ENCODE peak calls at places on chromosome 6, in nine cellular contexts. One of them, this sample, is unnamed.

GRCh38 chr6:163414117-163414366 is 476 bp upstream of the QKI start:
- DNase-seq in RCC 7860: no peak
- DNase-seq in T-cell: no peak
- DNase-seq in astrocyte of the cerebellum: no peak
- DNase-seq in fibroblast of lung: no peak
- DNase-seq in pancreas: no peak
- DNase-seq in AG08396: no peak
- DNase-seq in activated gamma-delta T cell treated with Interleukin-2 at 50 U/mL for 16 hours: no peak
- DNase-seq in GM10248: no peak
- DNase-seq in this sample: no peak

GRCh38 chr6:52555531-52556228 is 21.2 kb downstream of the TRAM2 start:
- DNase-seq in fibroblast of lung: no peak
- DNase-seq in T-cell: no peak
- DNase-seq in GM10248: no peak
- DNase-seq in astrocyte of the cerebellum: no peak
- DNase-seq in activated gamma-delta T cell treated with Interleukin-2 at 50 U/mL for 16 hours: no peak
- DNase-seq in AG08396: no peak
- DNase-seq in RCC 7860: no peak
- DNase-seq in pancreas: no peak
- DNase-seq in this sample: no peak

GRCh38 chr6:112163295-112164257 is 76.2 kb downstream of the FAM229B start:
- DNase-seq in astrocyte of the cerebellum: no peak
- DNase-seq in GM10248: peak; percentile 78
- DNase-seq in T-cell: peak; percentile 49
- DNase-seq in activated gamma-delta T cell treated with Interleukin-2 at 50 U/mL for 16 hours: peak; percentile 75
- DNase-seq in fibroblast of lung: peak; percentile 26
- DNase-seq in AG08396: peak; percentile 51
- DNase-seq in RCC 7860: peak; percentile 31
- DNase-seq in pancreas: peak; percentile 86
- DNase-seq in this sample: no peak

GRCh38 chr6:24394777-24395437 is 7.8 kb upstream of the MRS2 start:
- DNase-seq in astrocyte of the cerebellum: no peak
- DNase-seq in RCC 7860: peak; percentile 80
- DNase-seq in T-cell: no peak
- DNase-seq in GM10248: no peak
- DNase-seq in pancreas: no peak
- DNase-seq in AG08396: peak; percentile 79
- DNase-seq in activated gamma-delta T cell treated with Interleukin-2 at 50 U/mL for 16 hours: no peak
- DNase-seq in fibroblast of lung: peak; percentile 78
- DNase-seq in this sample: no peak

GRCh38 chr6:145562771-145563615 is 172.3 kb downstream of the EPM2A start:
- DNase-seq in activated gamma-delta T cell treated with Interleukin-2 at 50 U/mL for 16 hours: no peak
- DNase-seq in astrocyte of the cerebellum: peak; percentile 16
- DNase-seq in RCC 7860: no peak
- DNase-seq in fibroblast of lung: no peak
- DNase-seq in pancreas: no peak
- DNase-seq in T-cell: no peak
- DNase-seq in GM10248: no peak
- DNase-seq in AG08396: no peak
- DNase-seq in this sample: no peak

GRCh38 chr6:11774392-11774791 is 4.2 kb downstream of the ADTRP start:
- DNase-seq in astrocyte of the cerebellum: no peak
- DNase-seq in fibroblast of lung: no peak
- DNase-seq in GM10248: no peak
- DNase-seq in AG08396: no peak
- DNase-seq in T-cell: no peak
- DNase-seq in RCC 7860: no peak
- DNase-seq in activated gamma-delta T cell treated with Interleukin-2 at 50 U/mL for 16 hours: no peak
- DNase-seq in pancreas: no peak
- DNase-seq in this sample: no peak

GRCh38 chr6:24330137-24330732 is 27.6 kb downstream of the DCDC2 start:
- DNase-seq in GM10248: no peak
- DNase-seq in RCC 7860: peak; percentile 19
- DNase-seq in activated gamma-delta T cell treated with Interleukin-2 at 50 U/mL for 16 hours: no peak
- DNase-seq in fibroblast of lung: no peak
- DNase-seq in T-cell: no peak
- DNase-seq in AG08396: no peak
- DNase-seq in astrocyte of the cerebellum: peak; percentile 40
- DNase-seq in pancreas: no peak
- DNase-seq in this sample: no peak

GRCh38 chr6:150987371-150987828 is 121.9 kb downstream of the MTHFD1L start:
- DNase-seq in pancreas: no peak
- DNase-seq in fibroblast of lung: no peak
- DNase-seq in RCC 7860: no peak
- DNase-seq in T-cell: no peak
- DNase-seq in activated gamma-delta T cell treated with Interleukin-2 at 50 U/mL for 16 hours: peak; percentile 7
- DNase-seq in astrocyte of the cerebellum: no peak
- DNase-seq in GM10248: peak; percentile 41
- DNase-seq in AG08396: no peak
- DNase-seq in this sample: no peak

GRCh38 chr6:117399924-117400323 is 25.8 kb downstream of the ROS1 start:
- DNase-seq in pancreas: no peak
- DNase-seq in activated gamma-delta T cell treated with Interleukin-2 at 50 U/mL for 16 hours: no peak
- DNase-seq in RCC 7860: no peak
- DNase-seq in fibroblast of lung: peak; percentile 7
- DNase-seq in T-cell: no peak
- DNase-seq in AG08396: peak; percentile 13
- DNase-seq in astrocyte of the cerebellum: no peak
- DNase-seq in GM10248: no peak
- DNase-seq in this sample: no peak

GRCh38 chr6:30763155-30763617 is 18.8 kb upstream of the IER3 start:
- DNase-seq in astrocyte of the cerebellum: no peak
- DNase-seq in pancreas: no peak
- DNase-seq in activated gamma-delta T cell treated with Interleukin-2 at 50 U/mL for 16 hours: no peak
- DNase-seq in fibroblast of lung: no peak
- DNase-seq in GM10248: no peak
- DNase-seq in AG08396: no peak
- DNase-seq in T-cell: no peak
- DNase-seq in RCC 7860: no peak
- DNase-seq in this sample: no peak

GRCh38 chr6:71602385-71602949 is 283.9 kb upstream of the RIMS1 start:
- DNase-seq in T-cell: no peak
- DNase-seq in GM10248: no peak
- DNase-seq in astrocyte of the cerebellum: peak; percentile 94
- DNase-seq in RCC 7860: peak; percentile 72
- DNase-seq in activated gamma-delta T cell treated with Interleukin-2 at 50 U/mL for 16 hours: no peak
- DNase-seq in AG08396: peak; percentile 31
- DNase-seq in pancreas: no peak
- DNase-seq in fibroblast of lung: no peak
- DNase-seq in this sample: no peak

GRCh38 chr6:93392797-93393196 is 26.6 kb downstream of the EPHA7 start:
- DNase-seq in GM10248: no peak
- DNase-seq in T-cell: no peak
- DNase-seq in astrocyte of the cerebellum: no peak
- DNase-seq in fibroblast of lung: no peak
- DNase-seq in pancreas: no peak
- DNase-seq in RCC 7860: no peak
- DNase-seq in AG08396: no peak
- DNase-seq in activated gamma-delta T cell treated with Interleukin-2 at 50 U/mL for 16 hours: no peak
- DNase-seq in this sample: no peak

GRCh38 chr6:163925839-163926238 is 511.3 kb downstream of the QKI start:
- DNase-seq in activated gamma-delta T cell treated with Interleukin-2 at 50 U/mL for 16 hours: no peak
- DNase-seq in astrocyte of the cerebellum: no peak
- DNase-seq in GM10248: no peak
- DNase-seq in pancreas: no peak
- DNase-seq in fibroblast of lung: no peak
- DNase-seq in T-cell: no peak
- DNase-seq in AG08396: no peak
- DNase-seq in RCC 7860: no peak
- DNase-seq in this sample: no peak

GRCh38 chr6:52598123-52598823 is 21.4 kb upstream of the TRAM2 start:
- DNase-seq in fibroblast of lung: peak; percentile 81
- DNase-seq in GM10248: no peak
- DNase-seq in astrocyte of the cerebellum: no peak
- DNase-seq in T-cell: no peak
- DNase-seq in pancreas: peak; percentile 59
- DNase-seq in activated gamma-delta T cell treated with Interleukin-2 at 50 U/mL for 16 hours: peak; percentile 36
- DNase-seq in RCC 7860: peak; percentile 61
- DNase-seq in AG08396: peak; percentile 83
- DNase-seq in this sample: no peak

GRCh38 chr6:55917756-55918415 is 42.5 kb upstream of the BMP5 start:
- DNase-seq in AG08396: no peak
- DNase-seq in GM10248: no peak
- DNase-seq in T-cell: no peak
- DNase-seq in pancreas: no peak
- DNase-seq in activated gamma-delta T cell treated with Interleukin-2 at 50 U/mL for 16 hours: no peak
- DNase-seq in astrocyte of the cerebellum: no peak
- DNase-seq in RCC 7860: no peak
- DNase-seq in fibroblast of lung: peak; percentile 88
- DNase-seq in this sample: no peak

This sample was measured in brain pericyte.